ENCODE peak calls at places on chromosomes 1 and 21, in six cellular contexts. M is tibial artery; D is psoas muscle; V is GM12878; L is CD4-positive, alpha-beta T cell; X is breast epithelium. Y is an unnamed sample.

GRCh38 chr1:247298701-247299100 is 33.0 kb downstream of the ZNF496 start:
- DNase-seq in M (no peak), D (no peak), V (no peak), L (no peak), X (no peak), Y (no peak)

GRCh38 chr21:17390575-17390974 is 122.3 kb upstream of the CXADR start:
- DNase-seq in M (no peak), D (no peak), V (no peak), L (no peak), X (no peak), Y (no peak)

GRCh38 chr1:80961464-80962190 is 839.1 kb upstream of the ADGRL2 start:
- DNase-seq in M (no peak), D (no peak), V (no peak), L (no peak), X (no peak), Y (no peak)

GRCh38 chr1:28172690-28173150 is 3.8 kb downstream of the PTAFR start:
- DNase-seq in M (peak), D (no peak), V (peak), L (no peak), X (no peak), Y (no peak)

GRCh38 chr1:68197891-68198290 is 34.4 kb downstream of the WLS start:
- DNase-seq in M (no peak), D (no peak), V (no peak), L (no peak), X (no peak), Y (no peak)

GRCh38 chr1:23598424-23598823 is 39.1 kb upstream of the ID3 start:
- DNase-seq in M (no peak), D (no peak), V (no peak), L (no peak), X (no peak), Y (no peak)

GRCh38 chr1:66271904-66272254 is 262.1 kb upstream of the SGIP1 start:
- DNase-seq in M (peak), D (peak), V (no peak), L (no peak), X (no peak), Y (no peak)

GRCh38 chr1:4034318-4034887 is 134.3 kb upstream of the C1orf174 start:
- DNase-seq in M (no peak), D (no peak), V (no peak), L (no peak), X (no peak), Y (no peak)

GRCh38 chr21:42527489-42528158 is 14.0 kb downstream of the SLC37A1 start:
- DNase-seq in M (no peak), D (no peak), V (peak), L (peak), X (no peak), Y (no peak)

GRCh38 chr21:34625194-34625593 is 10.3 kb upstream of the RCAN1 start:
- DNase-seq in M (no peak), D (no peak), V (no peak), L (no peak), X (no peak), Y (no peak)

GRCh38 chr1:75696000-75696399 is 28.5 kb upstream of the ACADM start:
- DNase-seq in M (no peak), D (no peak), V (no peak), L (no peak), X (no peak), Y (no peak)

GRCh38 chr1:20710450-20711284 is 7.1 kb downstream of the KIF17 start:
- DNase-seq in M (no peak), D (no peak), V (no peak), L (no peak), X (no peak), Y (no peak)

GRCh38 chr1:241627453-241628329 is 12.5 kb downstream of the CHML start:
- DNase-seq in M (no peak), D (no peak), V (peak), L (no peak), X (no peak), Y (peak)

GRCh38 chr1:43933386-43934278 is at the start of gene ARTN:
- DNase-seq in M (no peak), D (no peak), V (no peak), L (no peak), X (no peak), Y (no peak)

GRCh38 chr1:77533660-77534295 is 148.7 kb downstream of the ZZZ3 start:
- DNase-seq in M (no peak), D (peak), V (no peak), L (peak), X (peak), Y (peak)

GRCh38 chr21:20971296-20971921 is 26.8 kb upstream of the NCAM2 start:
- DNase-seq in M (no peak), D (no peak), V (no peak), L (no peak), X (no peak), Y (no peak)

GRCh38 chr1:41672641-41673313 is 188.3 kb upstream of the EDN2 start:
- DNase-seq in M (no peak), D (no peak), V (no peak), L (no peak), X (no peak), Y (no peak)

GRCh38 chr1:107225706-107226105 is 84.9 kb downstream of the NTNG1 start:
- DNase-seq in M (no peak), D (no peak), V (no peak), L (no peak), X (no peak), Y (no peak)

GRCh38 chr1:117268926-117269378 is 58.2 kb upstream of the VTCN1 start:
- DNase-seq in M (no peak), D (no peak), V (no peak), L (no peak), X (peak), Y (no peak)

GRCh38 chr1:36084502-36085115 is 715 bp downstream of the TEKT2 start:
- DNase-seq in M (no peak), D (no peak), V (no peak), L (no peak), X (no peak), Y (no peak)

GRCh38 chr1:25808481-25809244 is 8.7 kb downstream of the SELENON start:
- DNase-seq in M (peak), D (no peak), V (no peak), L (no peak), X (no peak), Y (no peak)

GRCh38 chr1:46645815-46646214 is 22.3 kb downstream of the ATPAF1 start:
- DNase-seq in M (no peak), D (no peak), V (no peak), L (no peak), X (no peak), Y (no peak)

GRCh38 chr1:57423135-57424131 is at the start of gene DAB1:
- DNase-seq in M (no peak), D (no peak), V (no peak), L (no peak), X (no peak), Y (no peak)

GRCh38 chr21:17829472-17829871 is 10.3 kb upstream of the C21orf91 start:
- DNase-seq in M (no peak), D (no peak), V (no peak), L (no peak), X (no peak), Y (no peak)

GRCh38 chr1:151993084-151993733 is 450 bp downstream of the S100A10 start:
- DNase-seq in M (peak), D (peak), V (no peak), L (peak), X (no peak), Y (peak)

GRCh38 chr1:26574690-26575349 is 45.3 kb downstream of the RPS6KA1 start:
- DNase-seq in M (no peak), D (peak), V (no peak), L (no peak), X (no peak), Y (peak)

GRCh38 chr1:225949041-225949440 is 8.0 kb upstream of the LEFTY2 start:
- DNase-seq in M (no peak), D (no peak), V (no peak), L (no peak), X (no peak), Y (no peak)

GRCh38 chr1:39268112-39268581 is 63.7 kb downstream of the MACF1 start:
- DNase-seq in M (peak), D (no peak), V (no peak), L (no peak), X (peak), Y (no peak)

GRCh38 chr1:65820983-65821382 is 28.3 kb downstream of the PDE4B start:
- DNase-seq in M (no peak), D (no peak), V (no peak), L (no peak), X (no peak), Y (peak)

GRCh38 chr1:235442788-235443429 is 61.3 kb downstream of the B3GALNT2 start:
- DNase-seq in M (no peak), D (no peak), V (no peak), L (no peak), X (no peak), Y (no peak)

GRCh38 chr1:66282343-66282852 is 251.6 kb upstream of the SGIP1 start:
- DNase-seq in M (no peak), D (no peak), V (peak), L (peak), X (no peak), Y (no peak)

GRCh38 chr1:63857478-63857877 is 83.7 kb downstream of the ROR1 start:
- DNase-seq in M (no peak), D (no peak), V (no peak), L (no peak), X (no peak), Y (no peak)

GRCh38 chr1:159653201-159653600 is 61.2 kb downstream of the CRP start:
- DNase-seq in M (no peak), D (no peak), V (no peak), L (no peak), X (no peak), Y (no peak)

GRCh38 chr1:230909974-230910754 is 41.8 kb upstream of the C1orf198 start:
- DNase-seq in M (no peak), D (peak), V (no peak), L (no peak), X (peak), Y (no peak)

GRCh38 chr21:45387506-45387905 is 17.5 kb upstream of the COL18A1 start:
- DNase-seq in M (peak), D (no peak), V (no peak), L (no peak), X (no peak), Y (peak)

GRCh38 chr21:45388611-45389296 is 16.2 kb upstream of the COL18A1 start:
- DNase-seq in M (no peak), D (no peak), V (no peak), L (no peak), X (no peak), Y (peak)

GRCh38 chr21:45386728-45387371 is 18.1 kb upstream of the COL18A1 start:
- DNase-seq in M (peak), D (peak), V (no peak), L (no peak), X (peak), Y (peak)

GRCh38 chr21:45386336-45386727 is 18.6 kb upstream of the COL18A1 start:
- DNase-seq in M (peak), D (peak), V (no peak), L (no peak), X (no peak), Y (peak)

GRCh38 chr21:45388011-45388521 is 16.9 kb upstream of the COL18A1 start:
- DNase-seq in M (peak), D (peak), V (no peak), L (no peak), X (no peak), Y (peak)
- TF ChIP-seq CTCF in M (no peak), D (no peak), V (no peak), L (no peak), X (no peak), Y (no peak)

GRCh38 chr1:8379513-8380186 is 61.7 kb downstream of the SLC45A1 start:
- DNase-seq in M (no peak), D (no peak), V (no peak), L (no peak), X (no peak), Y (no peak)
- TF ChIP-seq CTCF in M (no peak), D (no peak), V (no peak), L (no peak), X (no peak), Y (no peak)

DNA sequence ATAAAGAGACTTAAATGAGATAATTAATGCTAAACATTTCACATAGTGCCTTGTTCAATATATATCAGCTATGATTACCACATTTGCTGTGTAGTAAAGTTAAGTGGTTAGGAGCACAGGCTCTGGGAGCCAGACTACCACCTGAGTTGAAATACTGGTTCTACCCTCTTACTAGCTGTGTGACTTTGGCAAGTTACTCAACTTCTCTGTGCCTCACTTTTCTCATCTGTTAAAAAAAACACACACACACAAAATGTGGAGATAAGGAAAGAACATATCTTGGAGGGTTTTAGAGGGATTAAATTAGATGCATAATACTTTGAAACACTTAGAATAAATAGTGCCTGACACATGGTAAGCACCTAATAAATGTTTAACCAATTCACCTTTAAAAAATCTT is 51.8 kb upstream of the NRDC start:
- DNase-seq in M (no peak), D (no peak), V (no peak), L (no peak), X (no peak), Y (no peak)
- TF ChIP-seq CTCF in M (no peak), D (no peak), V (no peak), L (no peak), X (no peak), Y (no peak)

DNA sequence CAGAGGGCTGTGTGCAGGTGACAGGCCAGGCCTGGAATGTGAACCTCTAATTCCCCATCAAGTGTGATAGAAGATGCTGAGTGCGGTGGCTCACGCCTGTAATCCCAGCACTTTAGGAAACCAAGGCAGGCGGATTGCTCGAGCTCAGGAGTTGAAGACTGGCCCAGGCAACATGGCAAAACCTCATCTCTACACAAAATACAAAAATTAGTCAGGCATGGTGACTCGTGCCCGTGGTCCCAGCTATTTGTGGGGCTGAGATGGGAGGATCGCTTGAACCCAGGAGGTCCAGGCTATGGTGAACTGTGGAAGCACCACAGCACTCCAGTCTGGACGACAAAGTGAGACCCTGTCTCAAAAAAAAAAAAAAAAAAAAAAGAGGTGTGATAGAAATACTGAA is 40.1 kb upstream of the PUM1 start:
- DNase-seq in M (no peak), D (no peak), V (no peak), L (no peak), X (no peak), Y (no peak)
- TF ChIP-seq CTCF in M (no peak), D (no peak), V (no peak), L (no peak), X (no peak), Y (no peak)

GRCh38 chr1:214280386-214281029 is 451 bp upstream of the SMYD2 start:
- DNase-seq in M (peak), D (peak), V (no peak), L (no peak), X (no peak), Y (no peak)
- TF ChIP-seq CTCF in M (no peak), D (no peak), V (no peak), L (no peak), X (no peak), Y (no peak)

DNA sequence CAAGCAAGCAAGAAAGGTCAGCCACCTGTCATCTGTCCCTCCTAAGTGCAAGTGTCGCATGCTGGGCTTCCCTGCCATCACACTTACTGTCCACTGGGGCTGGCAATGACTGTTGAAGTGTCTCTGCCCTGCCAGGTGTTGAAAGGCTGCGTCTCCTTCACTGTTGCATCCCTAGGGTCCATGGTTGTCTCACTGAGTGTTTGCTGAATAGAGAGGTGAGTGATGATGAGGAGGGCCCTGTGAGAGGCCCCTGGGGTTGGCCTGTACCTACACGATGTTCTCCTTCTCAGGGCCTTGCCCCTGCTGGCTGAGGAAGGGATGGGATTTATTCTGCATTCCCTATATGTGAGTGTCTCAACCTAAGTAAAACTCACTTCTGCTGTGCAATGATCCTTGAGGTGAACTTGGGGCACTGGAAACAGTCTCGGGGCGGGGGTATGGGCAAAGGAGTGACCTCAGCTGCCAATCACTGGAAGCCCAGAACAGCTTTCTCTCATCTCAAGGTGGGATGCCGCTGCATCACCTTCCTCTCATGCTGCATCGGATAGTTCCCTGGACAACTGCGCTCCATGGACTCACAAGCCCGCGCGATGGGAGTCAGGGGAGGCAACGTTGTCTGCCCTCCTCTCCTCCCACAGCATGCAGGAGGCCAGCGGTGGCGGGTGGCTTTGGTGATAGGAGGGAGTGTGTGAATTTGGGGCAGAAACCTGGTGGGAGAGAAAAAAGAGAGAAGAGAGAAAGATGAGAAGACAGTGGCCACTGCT is 35.9 kb upstream of the SOX13 start:
- DNase-seq in M (no peak), D (no peak), V (no peak), L (no peak), X (no peak), Y (no peak)
- TF ChIP-seq CTCF in M (no peak), D (no peak), V (no peak), L (no peak), X (no peak), Y (no peak)

DNA sequence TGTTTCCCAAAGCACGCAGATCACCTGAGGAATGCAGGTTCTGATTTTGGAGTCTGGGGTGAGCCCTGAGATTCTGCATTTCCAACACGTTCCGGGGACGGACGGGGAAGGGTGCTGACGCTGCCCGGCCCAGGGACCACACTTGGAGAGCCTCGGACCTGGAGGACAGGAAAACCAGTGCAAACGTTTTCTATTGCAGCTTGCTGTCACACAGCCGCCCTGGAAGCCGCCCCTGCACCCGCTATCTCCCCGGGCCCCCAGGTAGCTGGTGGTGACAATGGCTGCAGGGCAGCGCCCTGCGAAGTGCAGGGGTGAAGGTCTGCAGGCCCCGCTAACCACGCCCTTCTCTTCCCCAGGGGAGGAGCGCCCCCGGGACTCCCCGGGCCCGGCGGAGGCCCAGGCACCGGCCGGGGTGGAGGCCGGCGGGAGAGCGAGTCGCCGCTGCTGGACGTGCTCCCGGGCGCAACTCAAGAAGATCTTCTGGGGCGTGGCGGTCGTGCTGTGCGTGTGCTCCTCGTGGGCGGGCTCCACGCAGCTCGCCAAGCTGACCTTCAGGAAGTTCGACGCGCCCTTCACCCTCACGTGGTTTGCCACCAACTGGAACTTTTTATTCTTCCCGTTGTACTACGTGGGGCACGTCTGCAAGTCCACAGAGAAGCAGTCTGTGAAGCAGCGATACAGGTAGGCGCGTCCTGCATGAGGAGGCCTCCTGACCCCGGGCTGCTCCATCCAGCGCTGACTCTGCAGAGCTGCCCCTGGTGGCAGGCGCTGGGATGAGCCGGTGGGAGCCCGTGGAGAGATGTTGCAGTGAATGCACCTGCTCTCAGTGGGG is 142.0 kb upstream of the COA6 start:
- DNase-seq in M (no peak), D (no peak), V (no peak), L (no peak), X (no peak), Y (no peak)
- TF ChIP-seq CTCF in M (no peak), D (no peak), V (peak), L (no peak), X (no peak), Y (peak)

DNA sequence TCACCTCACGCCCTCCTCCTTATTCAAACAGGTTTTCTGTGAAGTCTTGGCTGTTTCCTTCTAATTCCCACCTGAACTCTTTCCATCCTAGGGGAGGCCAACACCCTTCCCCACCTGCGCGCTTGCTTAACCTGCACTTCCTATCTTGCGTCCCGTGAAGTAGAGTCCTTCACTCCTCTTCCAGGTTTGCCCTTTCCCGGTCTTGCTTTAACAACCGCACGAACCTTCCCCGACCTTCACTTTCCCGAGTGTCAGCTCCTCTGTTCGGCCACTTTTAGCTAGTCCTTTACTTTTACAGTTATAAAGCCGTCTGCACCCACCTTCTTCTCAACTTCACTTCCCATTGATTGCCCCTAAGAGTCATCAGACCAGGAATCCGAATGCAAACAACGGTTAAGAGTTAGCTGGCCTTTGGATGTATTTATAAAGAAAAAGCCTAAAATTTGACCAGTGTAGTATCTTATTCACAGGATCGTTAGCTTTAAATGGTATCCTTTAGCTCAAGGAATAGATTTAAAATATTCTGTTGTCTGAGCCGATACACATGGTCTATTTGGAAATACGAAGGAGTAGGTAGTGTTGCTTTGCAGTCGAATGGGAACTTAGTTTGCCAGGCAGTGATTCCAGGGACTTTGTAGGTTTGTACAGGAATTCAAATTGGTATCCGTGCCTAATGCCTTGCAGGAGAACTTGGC is 1.4 kb downstream of the PPP2R5A start:
- DNase-seq in M (no peak), D (no peak), V (no peak), L (no peak), X (no peak), Y (no peak)
- TF ChIP-seq CTCF in M (no peak), D (no peak), V (no peak), L (no peak), X (no peak), Y (no peak)

Y was measured in CD14-positive monocyte.